ENCODE peak calls at places on chromosomes 11 and 22, in eight cellular contexts. M is substantia nigra; Z is Caki2; H is right lobe of liver; U is stimulated activated CD4-positive, alpha-beta T cell treated with anti-CD3 and anti-CD28 coated beads, Interleukin-15, amount 100 ng/mL, for 24 hours; V is hippocampal formation; K is central memory CD4-positive, alpha-beta T cell; N is C1 segment of cervical spinal cord. E is an unnamed sample.

GRCh38 chr11:103671143-103671651 is 365.2 kb upstream of the DDI1 start:
- DNase-seq in M (no peak), Z (no peak), V (no peak), H (no peak), N (no peak), U (no peak), K (no peak), E (no peak)

GRCh38 chr11:16312242-16312641 is 44.1 kb downstream of the SOX6 start:
- DNase-seq in V (no peak), K (no peak), M (no peak), H (no peak), N (no peak), U (no peak), Z (no peak), E (no peak)

GRCh38 chr22:45722006-45722405 is 50.4 kb downstream of the ATXN10 start:
- DNase-seq in M (no peak), U (no peak), K (no peak), H (no peak), V (no peak), Z (peak), N (no peak), E (no peak)

GRCh38 chr11:65786786-65787636 is at the start of gene OVOL1:
- DNase-seq in H (no peak), N (no peak), V (no peak), K (no peak), Z (no peak), M (no peak), U (no peak), E (no peak)

GRCh38 chr22:32852346-32853251 is 51.1 kb downstream of the TIMP3 start:
- DNase-seq in H (no peak), U (no peak), Z (no peak), V (no peak), N (no peak), K (no peak), M (no peak), E (no peak)

GRCh38 chr11:17747131-17747955 is 12.8 kb downstream of the KCNC1 start:
- DNase-seq in M (no peak), V (no peak), H (peak), N (no peak), Z (no peak), K (no peak), U (no peak), E (no peak)

GRCh38 chr11:30447246-30447645 is 124.3 kb downstream of the ARL14EP start:
- DNase-seq in N (no peak), K (no peak), U (no peak), M (no peak), H (no peak), Z (no peak), V (no peak), E (no peak)

GRCh38 chr22:46214616-46215015 is 35.5 kb downstream of the CDPF1 start:
- DNase-seq in N (no peak), H (no peak), K (no peak), Z (no peak), V (no peak), M (no peak), U (no peak), E (no peak)

GRCh38 chr11:47552086-47552580 is 799 bp downstream of the CELF1 start:
- DNase-seq in N (peak), V (no peak), Z (peak), H (peak), U (peak), K (peak), M (peak), E (no peak)

GRCh38 chr22:39472570-39473556 is 16.1 kb downstream of the MGAT3 start:
- DNase-seq in V (no peak), Z (no peak), K (no peak), N (peak), M (no peak), U (no peak), H (no peak), E (no peak)

GRCh38 chr11:107648247-107648646 is 57.3 kb downstream of the ELMOD1 start:
- DNase-seq in N (no peak), M (no peak), H (no peak), Z (no peak), V (no peak), U (no peak), K (no peak), E (no peak)

GRCh38 chr11:12526789-12527188 is 147.4 kb upstream of the TEAD1 start:
- DNase-seq in V (no peak), K (no peak), H (no peak), N (no peak), M (no peak), U (no peak), Z (no peak), E (no peak)

GRCh38 chr11:128342511-128343133 is 244.7 kb downstream of the ETS1 start:
- DNase-seq in H (no peak), K (peak), V (no peak), Z (peak), U (peak), M (no peak), N (no peak), E (peak)

GRCh38 chr22:26674211-26675190 is 17.1 kb downstream of the MIAT start:
- DNase-seq in M (no peak), Z (peak), K (no peak), U (peak), V (no peak), N (no peak), H (no peak), E (no peak)

GRCh38 chr22:41561335-41561734 is 525 bp downstream of the CSDC2 start:
- DNase-seq in V (no peak), Z (no peak), H (no peak), M (no peak), K (no peak), U (no peak), N (peak), E (no peak)

GRCh38 chr11:62671604-62672528 is at the start of the genes LBHD1 and UQCC3:
- DNase-seq in H (peak), N (peak), V (peak), K (peak), U (peak), M (peak), Z (peak), E (no peak)

GRCh38 chr11:92225206-92225562 is 566 bp downstream of the FAT3 start:
- DNase-seq in N (no peak), M (no peak), V (no peak), H (no peak), U (no peak), K (no peak), Z (no peak), E (no peak)

GRCh38 chr11:3202759-3203158 is 15.9 kb downstream of the MRGPRG start:
- DNase-seq in H (peak), K (no peak), Z (no peak), U (no peak), M (no peak), V (no peak), N (no peak), E (no peak)

GRCh38 chr11:111347723-111348115 is 31.4 kb downstream of the POU2AF1 start:
- DNase-seq in K (no peak), N (no peak), Z (no peak), V (no peak), H (no peak), M (no peak), U (no peak), E (no peak)

GRCh38 chr11:2305862-2306823 is 4.3 kb downstream of the TSPAN32 start:
- DNase-seq in H (no peak), V (no peak), K (no peak), M (no peak), N (no peak), U (no peak), Z (peak), E (no peak)